ENCODE peak calls at places on chromosomes 2 and 18, in four cellular contexts. C, R, S and F are unnamed samples.
A peak's percentile ranks its signal among the peaks of the same experiment; 100 is the strongest.

GRCh38 chr2:238895901-238896600 is 48.2 kb downstream of the TWIST2 start:
- DNase-seq in C (no peak), R (peak; percentile 49), S (peak; percentile 91), F (no peak)

GRCh38 chr2:229780856-229781773 is 66.8 kb upstream of the DNER start:
- DNase-seq in C (peak; percentile 50), R (no peak), S (peak; percentile 77), F (no peak)

GRCh38 chr2:26558271-26559043 is 80.5 kb upstream of the OTOF start:
- DNase-seq in C (no peak), R (no peak), S (no peak), F (no peak)

GRCh38 chr18:8359076-8359475 is 250.2 kb upstream of the RAB12 start:
- DNase-seq in C (no peak), R (no peak), S (no peak), F (no peak)

GRCh38 chr18:21741511-21742322 is 1.1 kb downstream of the MIB1 start:
- DNase-seq in C (peak; percentile 63), R (peak; percentile 19), S (peak; percentile 9), F (peak; percentile 16)

GRCh38 chr2:26901326-26902183 is 53.6 kb downstream of the DPYSL5 start:
- DNase-seq in C (no peak), R (no peak), S (no peak), F (no peak)

GRCh38 chr2:1502891-1503304 is 89.6 kb downstream of the TPO start:
- DNase-seq in C (no peak), R (no peak), S (no peak), F (no peak)

GRCh38 chr2:95531254-95531771 is 46.8 kb upstream of the TRIM43B start:
- DNase-seq in C (no peak), R (no peak), S (no peak), F (no peak)

GRCh38 chr2:239930378-239930777 is 94.8 kb downstream of the NDUFA10 start:
- DNase-seq in C (no peak), R (peak; percentile 9), S (no peak), F (no peak)

DNA sequence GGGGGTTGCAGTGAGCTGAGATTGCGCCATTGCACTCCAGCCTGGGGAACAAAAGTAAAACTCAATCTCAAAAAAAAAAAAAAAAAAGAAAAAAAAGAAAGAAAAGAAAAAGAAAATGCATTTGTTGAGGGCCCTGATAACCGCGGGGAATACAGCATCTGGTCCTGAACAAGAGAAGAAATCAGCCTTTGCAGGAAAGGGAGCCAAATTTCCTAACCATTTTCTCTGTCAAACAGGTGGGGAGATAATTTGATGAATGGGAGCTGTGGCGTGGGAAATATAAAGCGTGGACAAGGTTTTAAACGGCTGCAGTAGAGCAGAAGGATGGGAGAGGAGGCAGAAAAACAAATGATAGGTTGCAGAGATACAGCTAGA is 864 bp downstream of the E2F6 start:
- DNase-seq in C (no peak), R (no peak), S (no peak), F (no peak)
- H3K4me1 ChIP-seq in C (peaks cover 2% of the 10 kb centered on the region), R (no peaks in the 10 kb centered on the region), S (peaks cover 7% of the 10 kb centered on the region), F (peaks cover 3% of the 10 kb centered on the region)

GRCh38 chr2:13492262-13492661 is 775.5 kb downstream of the TRIB2 start:
- DNase-seq in C (no peak), R (no peak), S (no peak), F (no peak)

GRCh38 chr2:13495039-13495438 is 778.3 kb downstream of the TRIB2 start:
- DNase-seq in C (no peak), R (no peak), S (no peak), F (no peak)
- TF ChIP-seq POLR2A in C (no peak), R (no peak), S (no peak), F (no peak)

GRCh38 chr2:152629202-152629601 is 88.1 kb downstream of the PRPF40A start:
- DNase-seq in C (no peak), R (no peak), S (no peak), F (no peak)
- TF ChIP-seq CTCF in C (no peak), R (no peak), S (no peak), F (no peak)

GRCh38 chr18:47254341-47254939 is 3.0 kb upstream of the SKOR2 start:
- DNase-seq in C (peak; percentile 96), R (peak; percentile 50), S (peak; percentile 22), F (no peak)

GRCh38 chr18:47251289-47252120 is at the start of gene SKOR2:
- DNase-seq in C (peak; percentile 80), R (no peak), S (no peak), F (no peak)

GRCh38 chr18:47249602-47250001 is 1.9 kb downstream of the SKOR2 start:
- DNase-seq in C (no peak), R (no peak), S (no peak), F (no peak)

GRCh38 chr18:47250415-47251046 is 929 bp downstream of the SKOR2 start:
- DNase-seq in C (no peak), R (no peak), S (no peak), F (no peak)

DNA sequence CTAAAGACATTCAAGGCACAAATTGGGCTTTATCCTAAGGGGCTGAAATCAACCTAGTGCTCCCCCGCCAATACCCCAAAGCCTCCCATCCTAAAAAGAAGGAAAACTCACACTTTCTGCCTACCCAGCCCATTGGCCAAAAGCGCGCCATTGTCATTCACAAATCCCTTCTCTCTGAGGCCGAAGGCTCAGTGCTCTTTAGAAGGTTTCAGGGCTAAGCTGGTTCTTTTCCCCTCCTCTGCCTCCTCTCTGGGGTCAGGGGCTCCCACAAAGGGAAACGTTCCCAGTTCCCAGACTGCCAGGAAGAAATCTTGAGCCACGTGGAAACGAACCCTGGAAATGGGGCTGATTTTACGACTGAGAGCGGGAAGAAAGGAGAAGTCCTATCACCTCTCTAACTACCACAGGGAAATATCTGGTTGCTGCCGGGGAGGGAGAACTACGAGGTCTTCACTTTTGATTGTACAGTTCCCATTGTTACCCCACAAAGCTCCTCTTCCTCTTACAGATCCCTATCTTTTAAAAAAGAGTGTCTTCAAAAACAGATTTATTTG is 1.7 kb upstream of the SKOR2 start:
- DNase-seq in C (peak; percentile 64), R (no peak), S (no peak), F (no peak)
- H3K4me1 ChIP-seq in C (peaks cover 33% of the 10 kb centered on the region), R (no peaks in the 10 kb centered on the region), S (no peaks in the 10 kb centered on the region), F (no peaks in the 10 kb centered on the region)

GRCh38 chr2:205073433-205074020 is 528.3 kb downstream of the PARD3B start:
- DNase-seq in C (no peak), R (no peak), S (no peak), F (no peak)

GRCh38 chr2:205066081-205066480 is 520.8 kb downstream of the PARD3B start:
- DNase-seq in C (no peak), R (no peak), S (no peak), F (no peak)

GRCh38 chr2:205076405-205076804 is 531.1 kb downstream of the PARD3B start:
- DNase-seq in C (no peak), R (no peak), S (no peak), F (no peak)

GRCh38 chr2:205069928-205070327 is 524.7 kb downstream of the PARD3B start:
- DNase-seq in C (no peak), R (no peak), S (no peak), F (no peak)

DNA sequence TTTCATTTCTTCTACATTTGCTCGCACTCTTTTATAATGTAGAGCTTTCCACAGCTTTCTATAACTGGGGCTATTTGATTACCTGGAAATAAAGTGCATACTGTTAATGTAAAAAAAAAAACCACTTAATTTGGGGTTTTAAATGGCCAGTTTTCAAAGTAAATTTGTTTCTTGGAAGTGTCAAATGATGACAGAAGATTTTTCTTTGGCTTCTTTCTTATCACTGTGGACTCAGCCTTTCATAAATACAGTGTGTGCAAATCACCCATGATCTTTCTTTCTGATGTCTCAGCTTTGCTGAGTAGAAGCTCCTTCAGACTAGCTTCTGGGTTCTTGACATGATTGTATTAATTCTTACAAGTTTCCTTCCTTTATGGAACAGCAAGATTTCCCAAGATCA is 525.6 kb downstream of the PARD3B start:
- DNase-seq in C (no peak), R (no peak), S (no peak), F (no peak)
- TF ChIP-seq POLR2A in C (no peak), R (no peak), S (no peak), F (no peak)

GRCh38 chr2:122000556-122001340 is 245.3 kb downstream of the TSN start:
- DNase-seq in C (peak; percentile 32), R (no peak), S (no peak), F (no peak)

GRCh38 chr2:121999273-121999672 is 243.8 kb downstream of the TSN start:
- DNase-seq in C (peak; percentile 23), R (no peak), S (peak; percentile 63), F (peak; percentile 12)

GRCh38 chr2:122003196-122003595 is 247.7 kb downstream of the TSN start:
- DNase-seq in C (no peak), R (no peak), S (no peak), F (no peak)

DNA sequence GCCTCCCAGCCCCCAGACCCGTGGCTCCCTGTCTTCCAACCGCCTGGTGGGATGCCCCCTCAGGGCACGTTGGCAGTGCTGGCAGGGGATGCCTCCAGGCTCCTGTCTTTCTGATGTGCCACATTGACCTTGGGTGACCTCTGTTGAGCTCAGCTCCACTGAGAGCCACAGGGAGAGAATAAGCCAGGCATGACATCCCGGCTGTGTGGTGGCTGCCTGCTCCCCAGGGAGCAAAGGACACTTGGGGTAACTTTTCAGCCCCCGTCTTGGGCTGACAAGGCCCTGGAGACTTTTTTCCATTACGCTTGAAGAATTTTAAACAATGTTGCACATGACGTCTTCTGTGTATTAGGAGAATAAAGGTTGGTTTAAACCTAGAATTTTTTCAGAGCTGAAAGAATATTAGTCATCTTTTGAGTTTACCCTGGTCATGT is 246.0 kb downstream of the TSN start:
- DNase-seq in C (no peak), R (no peak), S (no peak), F (no peak)
- TF ChIP-seq CTCF in C (no peak), R (no peak), S (no peak), F (no peak)

DNA sequence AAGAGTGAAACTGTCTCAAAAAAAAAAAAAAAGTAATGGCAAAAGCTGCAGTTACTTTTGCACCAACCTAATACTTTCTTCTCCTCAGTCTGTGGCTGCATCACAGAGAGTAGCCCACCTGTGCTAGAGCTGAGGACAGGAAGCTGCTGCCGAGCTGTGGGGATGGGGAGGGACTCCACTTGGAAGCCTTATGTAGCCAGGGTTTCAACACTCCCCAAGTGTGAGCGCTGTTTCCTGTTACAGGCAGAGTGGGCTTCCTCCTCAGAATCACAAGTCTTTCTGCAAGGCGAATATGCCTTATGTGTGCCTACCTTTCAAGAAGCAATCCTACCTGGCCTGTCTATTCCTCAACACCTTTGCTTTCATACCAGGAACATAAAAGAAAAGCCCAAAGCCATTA is 36.3 kb upstream of the CYP27C1 start:
- DNase-seq in C (no peak), R (no peak), S (no peak), F (no peak)
- H3K4me1 ChIP-seq in C (no peaks in the 10 kb centered on the region), R (peaks cover under 1% of the 10 kb centered on the region), S (no peaks in the 10 kb centered on the region), F (no peaks in the 10 kb centered on the region)